ENCODE peak calls at places on chromosome X, in eight cellular contexts. W, S, D, K, M, I, U and F are unnamed samples.

GRCh38 chrX:122777766-122778165 is 406.3 kb upstream of the GRIA3 start:
- DNase-seq in W (no peak), S (no peak), D (no peak), K (no peak), M (no peak), I (no peak), U (no peak), F (no peak)

GRCh38 chrX:123961268-123962005 is at the start of gene STAG2:
- DNase-seq in W (peak; percentile 62), S (peak; percentile 88), D (peak; percentile 79), K (peak; percentile 34), M (peak; percentile 81), I (peak; percentile 83), U (peak; percentile 82), F (peak; percentile 92)

GRCh38 chrX:12891915-12892506 is 14.4 kb upstream of the TLR8 start:
- DNase-seq in W (no peak), S (no peak), D (no peak), K (no peak), M (no peak), I (no peak), U (no peak), F (no peak)

GRCh38 chrX:155966876-155967275 is 30.6 kb upstream of the IL9R start:
- DNase-seq in W (no peak), S (peak; percentile 67), D (no peak), K (no peak), M (no peak), I (no peak), U (peak; percentile 89), F (peak; percentile 19)

GRCh38 chrX:7815166-7815565 is 27.8 kb upstream of the VCX start:
- DNase-seq in W (no peak), S (no peak), D (no peak), K (no peak), M (no peak), I (no peak), U (no peak), F (no peak)

GRCh38 chrX:50088645-50089044 is 112.2 kb downstream of the AKAP4 start:
- DNase-seq in W (no peak), S (no peak), D (peak; percentile 58), K (no peak), M (no peak), I (no peak), U (no peak), F (no peak)

GRCh38 chrX:40644821-40645358 is 2.5 kb downstream of the CXorf38 start:
- DNase-seq in W (no peak), S (no peak), D (peak; percentile 60), K (no peak), M (peak; percentile 67), I (peak; percentile 67), U (no peak), F (peak; percentile 82)

GRCh38 chrX:20382518-20383291 is 116.0 kb upstream of the RPS6KA3 start:
- DNase-seq in W (no peak), S (no peak), D (no peak), K (no peak), M (no peak), I (no peak), U (no peak), F (no peak)

GRCh38 chrX:53716328-53717088 is 30.0 kb upstream of the HUWE1 start:
- DNase-seq in W (no peak), S (no peak), D (no peak), K (no peak), M (peak; percentile 65), I (no peak), U (no peak), F (peak; percentile 33)

GRCh38 chrX:65643046-65643785 is 24.2 kb upstream of the MSN start:
- DNase-seq in W (peak; percentile 65), S (no peak), D (no peak), K (peak; percentile 3), M (peak; percentile 63), I (no peak), U (no peak), F (no peak)

GRCh38 chrX:71669492-71669891 is 2.1 kb downstream of the LOC101059915 start:
- DNase-seq in W (no peak), S (no peak), D (no peak), K (no peak), M (no peak), I (no peak), U (no peak), F (no peak)

GRCh38 chrX:132171478-132171877 is 43.7 kb upstream of the FRMD7 start:
- DNase-seq in W (no peak), S (no peak), D (peak; percentile 43), K (no peak), M (no peak), I (no peak), U (no peak), F (no peak)

GRCh38 chrX:147978931-147979330 is 2.2 kb upstream of the FMR1NB start:
- DNase-seq in W (no peak), S (no peak), D (no peak), K (no peak), M (no peak), I (no peak), U (no peak), F (no peak)

GRCh38 chrX:9573282-9574106 is 108.6 kb downstream of the TBL1X start:
- DNase-seq in W (no peak), S (peak; percentile 5), D (no peak), K (no peak), M (no peak), I (no peak), U (no peak), F (no peak)
- TF ChIP-seq CTCF in W (no peak), S (no peak), D (no peak), K (no peak), M (no peak), I (no peak), U (no peak), F (peak; percentile 6)

GRCh38 chrX:47484885-47485284 is 1.9 kb upstream of the ZNF41 start:
- DNase-seq in W (no peak), S (no peak), D (no peak), K (no peak), M (no peak), I (no peak), U (no peak), F (no peak)

GRCh38 chrX:47483310-47484268 is 567 bp upstream of the ZNF41 start:
- DNase-seq in W (no peak), S (peak; percentile 52), D (peak; percentile 44), K (no peak), M (peak; percentile 50), I (peak; percentile 36), U (peak; percentile 11), F (peak; percentile 36)

GRCh38 chrX:47482065-47482511 is 934 bp downstream of the ZNF41 start:
- DNase-seq in W (no peak), S (no peak), D (no peak), K (no peak), M (no peak), I (no peak), U (no peak), F (no peak)

GRCh38 chrX:47482512-47483309 is at the start of gene ZNF41:
- DNase-seq in W (peak; percentile 63), S (peak; percentile 76), D (peak; percentile 76), K (no peak), M (peak; percentile 81), I (peak; percentile 71), U (peak; percentile 85), F (peak; percentile 77)

DNA sequence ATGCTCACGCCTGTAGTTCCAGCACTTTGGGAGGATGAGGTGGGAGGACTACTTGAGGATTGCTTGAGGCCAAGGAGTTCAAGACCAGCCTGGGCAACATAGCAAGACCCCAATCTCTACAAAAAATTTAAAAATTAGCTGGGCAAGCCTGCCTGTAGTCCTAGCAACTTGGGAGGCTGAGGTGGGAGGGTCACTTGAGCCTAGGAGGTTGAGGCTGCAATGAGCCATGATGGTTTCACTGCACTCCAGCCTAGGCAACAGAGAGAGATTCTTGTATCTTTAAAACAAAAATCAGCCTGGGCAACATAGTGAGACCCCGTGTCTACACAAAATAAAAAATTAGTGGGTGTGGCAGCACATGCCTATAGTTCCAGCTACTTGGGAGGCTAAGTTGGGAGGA is 1.9 kb downstream of the ZNF41 start:
- DNase-seq in W (no peak), S (no peak), D (no peak), K (no peak), M (no peak), I (no peak), U (no peak), F (no peak)
- H3K4me3 ChIP-seq in W (no peak overlapping the region), S (no peak overlapping the region), D (no peak overlapping the region), K (no peak overlapping the region), M (no peak overlapping the region), I (no peak overlapping the region), U (no peak overlapping the region), F (no peak overlapping the region)

GRCh38 chrX:153055827-153056748 is at the start of gene PNMA3:
- DNase-seq in W (no peak), S (peak; percentile 45), D (no peak), K (no peak), M (no peak), I (no peak), U (no peak), F (no peak)

GRCh38 chrX:153049093-153049492 is 7.2 kb upstream of the PNMA3 start:
- DNase-seq in W (no peak), S (no peak), D (no peak), K (no peak), M (no peak), I (no peak), U (no peak), F (no peak)

GRCh38 chrX:153057281-153057680 is 1.0 kb downstream of the PNMA3 start:
- DNase-seq in W (no peak), S (no peak), D (no peak), K (no peak), M (no peak), I (no peak), U (no peak), F (no peak)

DNA sequence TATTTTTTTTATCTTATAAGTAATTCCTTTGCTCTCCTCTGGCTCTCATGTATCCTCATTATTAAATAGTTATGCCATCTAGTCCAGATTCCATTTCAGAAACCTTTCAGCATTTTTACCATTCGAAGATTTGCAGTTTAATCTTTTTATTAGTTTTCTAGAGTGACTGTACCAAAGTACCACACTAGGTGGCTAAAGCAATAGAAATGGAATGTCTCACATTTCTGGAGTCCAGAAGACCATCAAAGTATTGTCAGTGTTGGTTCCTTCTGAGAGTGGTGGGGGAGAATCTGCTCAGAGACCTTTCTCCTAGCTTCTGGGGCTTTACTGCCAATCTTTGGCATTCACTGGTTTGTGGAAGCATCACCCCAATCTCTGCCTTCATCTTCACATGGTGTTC is 3.7 kb upstream of the PNMA3 start:
- DNase-seq in W (no peak), S (no peak), D (no peak), K (no peak), M (no peak), I (no peak), U (no peak), F (no peak)
- TF ChIP-seq CTCF in W (no peak), S (no peak), D (no peak), K (no peak), M (peak; percentile 11), I (no peak), U (no peak), F (no peak)

DNA sequence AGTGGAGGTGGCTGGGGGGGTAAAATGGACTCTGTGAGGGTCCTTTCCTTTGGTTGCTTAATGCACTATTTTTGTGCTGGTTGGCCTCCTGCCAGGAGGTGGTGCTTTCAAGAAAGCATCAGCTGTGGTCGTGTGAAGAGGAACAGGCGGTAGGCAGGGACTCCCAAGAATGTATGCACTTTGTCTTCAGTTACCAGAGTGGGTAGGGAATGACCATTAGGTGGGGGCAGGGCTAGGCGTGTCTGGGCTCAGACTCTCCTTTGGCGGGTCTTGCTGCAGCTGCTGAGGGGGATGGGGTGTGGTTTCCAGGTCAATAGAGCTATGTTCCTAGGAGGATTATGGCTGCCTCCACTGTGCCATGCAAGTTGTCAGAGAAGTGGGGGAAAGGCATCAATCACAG is 509.0 kb downstream of the PCDH19 start:
- DNase-seq in W (no peak), S (peak; percentile 1), D (no peak), K (no peak), M (no peak), I (no peak), U (no peak), F (no peak)
- H3K4me3 ChIP-seq in W (no peak overlapping the region), S (no peak overlapping the region), D (no peak overlapping the region), K (no peak overlapping the region), M (no peak overlapping the region), I (no peak overlapping the region), U (no peak overlapping the region), F (no peak overlapping the region)